ENCODE peak calls at places on chromosomes 12 and 14, in six cellular contexts. D, X, C, G, J and N are unnamed samples.

GRCh38 chr12:89472508-89472907 is 52.1 kb downstream of the GALNT4 start:
- DNase-seq in D (no peak), X (no peak), C (no peak), G (peak; percentile 27), J (no peak), N (no peak)

GRCh38 chr12:911191-911826 is 38.2 kb downstream of the RAD52 start:
- DNase-seq in D (no peak), X (no peak), C (no peak), G (peak; percentile 19), J (no peak), N (no peak)

GRCh38 chr12:107749094-107749493 is 11.8 kb downstream of the PRDM4 start:
- DNase-seq in D (no peak), X (no peak), C (no peak), G (no peak), J (no peak), N (no peak)

GRCh38 chr14:21070083-21070609 is at the start of gene ARHGEF40:
- DNase-seq in D (peak; percentile 68), X (peak; percentile 48), C (peak; percentile 90), G (peak; percentile 54), J (peak; percentile 39), N (peak; percentile 58)

GRCh38 chr12:4252595-4252994 is 21.0 kb upstream of the CCND2 start:
- DNase-seq in D (no peak), X (no peak), C (no peak), G (no peak), J (no peak), N (no peak)

GRCh38 chr12:53575502-53576264 is 50.5 kb downstream of the ATF7 start:
- DNase-seq in D (no peak), X (no peak), C (no peak), G (peak; percentile 74), J (peak; percentile 41), N (no peak)

GRCh38 chr14:56482306-56482705 is 97.3 kb upstream of the TMEM260 start:
- DNase-seq in D (peak; percentile 47), X (no peak), C (no peak), G (peak; percentile 41), J (peak; percentile 30), N (no peak)

GRCh38 chr12:26150737-26151450 is 26.1 kb upstream of the BHLHE41 start:
- DNase-seq in D (no peak), X (no peak), C (no peak), G (peak; percentile 85), J (no peak), N (no peak)

GRCh38 chr14:77142289-77142814 is 761 bp upstream of the ZDHHC22 start:
- DNase-seq in D (no peak), X (no peak), C (no peak), G (no peak), J (no peak), N (no peak)

GRCh38 chr14:99274346-99275221 is 2.6 kb upstream of the BCL11B start:
- DNase-seq in D (peak; percentile 95), X (peak; percentile 62), C (peak; percentile 96), G (peak; percentile 83), J (peak; percentile 70), N (peak; percentile 50)

GRCh38 chr14:80637726-80638619 is 303.6 kb downstream of the CEP128 start:
- DNase-seq in D (no peak), X (no peak), C (no peak), G (no peak), J (no peak), N (no peak)

GRCh38 chr14:68622856-68623255 is 170.0 kb downstream of the ZFP36L1 start:
- DNase-seq in D (no peak), X (no peak), C (peak; percentile 34), G (no peak), J (no peak), N (no peak)

GRCh38 chr14:69034612-69035262 is 55.6 kb upstream of the ACTN1 start:
- DNase-seq in D (no peak), X (no peak), C (no peak), G (peak; percentile 66), J (no peak), N (no peak)

GRCh38 chr12:119512772-119513497 is 80.6 kb upstream of the TMEM233 start:
- DNase-seq in D (no peak), X (no peak), C (no peak), G (no peak), J (peak; percentile 31), N (no peak)

GRCh38 chr12:110253176-110253575 is 27.9 kb upstream of the ATP2A2 start:
- DNase-seq in D (no peak), X (no peak), C (peak; percentile 85), G (peak; percentile 71), J (peak; percentile 9), N (peak; percentile 37)

GRCh38 chr14:101250336-101250947 is 310.9 kb upstream of the DIO3 start:
- DNase-seq in D (no peak), X (no peak), C (peak; percentile 80), G (no peak), J (no peak), N (no peak)

GRCh38 chr12:66290716-66291200 is 11.5 kb upstream of the HELB start:
- DNase-seq in D (no peak), X (no peak), C (no peak), G (no peak), J (no peak), N (no peak)

GRCh38 chr14:31466554-31466953 is 9.2 kb upstream of the DTD2 start:
- DNase-seq in D (no peak), X (no peak), C (no peak), G (no peak), J (no peak), N (no peak)

GRCh38 chr14:91961297-91962220 is 14.1 kb upstream of the FBLN5 start:
- DNase-seq in D (no peak), X (no peak), C (no peak), G (no peak), J (no peak), N (no peak)

GRCh38 chr14:49920935-49921334 is 28.1 kb downstream of the ARF6 start:
- DNase-seq in D (no peak), X (peak; percentile 61), C (no peak), G (no peak), J (no peak), N (no peak)

GRCh38 chr12:67885370-67886169 is 103.7 kb upstream of the IFNG-AS1 start:
- DNase-seq in D (no peak), X (no peak), C (no peak), G (peak; percentile 19), J (no peak), N (no peak)

GRCh38 chr12:89117448-89118034 is 234.8 kb downstream of the DUSP6 start:
- DNase-seq in D (no peak), X (no peak), C (no peak), G (no peak), J (no peak), N (no peak)